ENCODE peak calls at places on chromosome 7, in five cellular contexts. V is sciatic nerve, Q is NT2/D1, G is GM23338, A is GM13976. U is an unnamed sample.

GRCh38 chr7:100034871-100035510 is 14.6 kb upstream of the ZSCAN21 start:
- DNase-seq in V (no peak), A (no peak), Q (no peak), G (no peak), U (no peak)

GRCh38 chr7:151248191-151249033 is at the start of gene SMARCD3:
- DNase-seq in A (no peak), V (peak; percentile 77), Q (no peak), G (peak; percentile 73), U (peak; percentile 92)

GRCh38 chr7:111560773-111561658 is 1.3 kb downstream of the IMMP2L start:
- DNase-seq in V (no peak), A (no peak), Q (no peak), G (peak; percentile 78), U (no peak)

GRCh38 chr7:25259487-25260243 is 31.4 kb upstream of the NPVF start:
- DNase-seq in V (peak; percentile 61), G (peak; percentile 95), A (peak; percentile 46), Q (peak; percentile 89), U (peak; percentile 75)

GRCh38 chr7:100024020-100024619 is 8.7 kb downstream of the ZKSCAN1 start:
- DNase-seq in A (no peak), G (no peak), V (no peak), Q (no peak), U (no peak)

GRCh38 chr7:148807451-148807850 is 76.6 kb downstream of the EZH2 start:
- DNase-seq in G (no peak), A (no peak), V (no peak), Q (no peak), U (no peak)

GRCh38 chr7:8881916-8882315 is 448.5 kb downstream of the NXPH1 start:
- DNase-seq in Q (peak; percentile 9), V (no peak), G (peak; percentile 9), A (no peak), U (no peak)

GRCh38 chr7:108079291-108080057 is 50.7 kb downstream of the LAMB4 start:
- DNase-seq in Q (no peak), A (no peak), G (no peak), V (no peak), U (no peak)

GRCh38 chr7:90736968-90737939 is 141.1 kb downstream of the CDK14 start:
- DNase-seq in Q (no peak), V (no peak), G (no peak), A (peak; percentile 55), U (no peak)

GRCh38 chr7:24862461-24862860 is 105.2 kb upstream of the GSDME start:
- DNase-seq in V (no peak), G (no peak), Q (no peak), A (no peak), U (no peak)

GRCh38 chr7:155497149-155497901 is 39.4 kb downstream of the EN2 start:
- DNase-seq in Q (no peak), G (no peak), A (no peak), V (no peak), U (peak; percentile 68)

GRCh38 chr7:40604601-40605438 is 470.0 kb downstream of the SUGCT start:
- DNase-seq in V (peak; percentile 68), A (peak; percentile 30), G (peak; percentile 85), Q (peak; percentile 71), U (peak; percentile 58)

GRCh38 chr7:155994253-155994811 is 182.1 kb upstream of the SHH start:
- DNase-seq in V (no peak), Q (no peak), A (no peak), G (no peak), U (peak; percentile 20)

GRCh38 chr7:35889001-35889400 is 88.1 kb downstream of the SEPTIN7 start:
- DNase-seq in Q (no peak), G (no peak), A (no peak), V (no peak), U (no peak)

GRCh38 chr7:41297167-41297566 is 405.7 kb downstream of the INHBA start:
- DNase-seq in Q (peak; percentile 16), V (no peak), G (peak; percentile 29), A (no peak), U (no peak)

GRCh38 chr7:119374436-119374835 is 898.5 kb upstream of the KCND2 start:
- DNase-seq in G (no peak), Q (no peak), V (no peak), A (no peak), U (no peak)

GRCh38 chr7:47042669-47043068 is 539.2 kb downstream of the TNS3 start:
- DNase-seq in Q (no peak), A (no peak), V (no peak), G (no peak), U (no peak)

GRCh38 chr7:98105942-98106544 is 619 bp upstream of the LMTK2 start:
- DNase-seq in Q (no peak), V (no peak), A (peak; percentile 27), G (no peak), U (no peak)

GRCh38 chr7:78224923-78225322 is 426.4 kb downstream of the PHTF2 start:
- DNase-seq in Q (no peak), V (no peak), A (no peak), G (no peak), U (no peak)

GRCh38 chr7:55325371-55325792 is 39.8 kb upstream of the LANCL2 start:
- DNase-seq in V (no peak), A (no peak), G (no peak), Q (no peak), U (no peak)

GRCh38 chr7:100867040-100867795 is at the start of gene TRIP6:
- DNase-seq in Q (peak; percentile 81), V (peak; percentile 99), G (peak; percentile 95), A (peak; percentile 89), U (peak; percentile 99)

GRCh38 chr7:44161371-44161770 is 20.2 kb upstream of the MYL7 start:
- DNase-seq in A (no peak), G (no peak), V (peak; percentile 31), Q (no peak), U (no peak)

GRCh38 chr7:80496586-80496985 is 15.3 kb downstream of the GNAT3 start:
- DNase-seq in A (no peak), V (no peak), G (no peak), Q (no peak), U (no peak)

GRCh38 chr7:67566101-67566500 is 569.5 kb downstream of the TYW1 start:
- DNase-seq in A (no peak), G (no peak), Q (no peak), V (no peak), U (no peak)

U was measured in H7.